ENCODE peak calls at places on chromosomes 7 and 10, in four cellular contexts. S, C, W and J are unnamed samples.

GRCh38 chr7:55200441-55200840 is 164.7 kb upstream of the LANCL2 start:
- DNase-seq in S (no peak), C (no peak), W (no peak), J (no peak)

GRCh38 chr10:100894033-100894432 is 18.7 kb upstream of the SLF2 start:
- DNase-seq in S (no peak), C (no peak), W (no peak), J (no peak)

GRCh38 chr7:105906690-105907089 is 30.3 kb upstream of the ATXN7L1 start:
- DNase-seq in S (no peak), C (no peak), W (no peak), J (no peak)

GRCh38 chr7:100407285-100408180 is 21.0 kb downstream of the ZCWPW1 start:
- DNase-seq in S (peak), C (peak), W (peak), J (peak)

GRCh38 chr7:23530355-23530754 is 1.4 kb downstream of the TRA2A start:
- DNase-seq in S (no peak), C (peak), W (no peak), J (peak)

GRCh38 chr7:140672382-140673062 is at the start of gene ADCK2:
- DNase-seq in S (peak), C (no peak), W (no peak), J (peak)

GRCh38 chr7:2522780-2523433 is 3.3 kb downstream of the LFNG start:
- DNase-seq in S (no peak), C (peak), W (no peak), J (peak)

GRCh38 chr7:132584796-132585494 is 8.7 kb upstream of the PLXNA4 start:
- DNase-seq in S (no peak), C (no peak), W (no peak), J (no peak)

GRCh38 chr10:32263300-32263699 is 83.7 kb downstream of the EPC1 start:
- DNase-seq in S (no peak), C (no peak), W (no peak), J (no peak)

GRCh38 chr10:43808136-43808535 is 159.5 kb upstream of the ZNF32 start:
- DNase-seq in S (no peak), C (no peak), W (peak), J (no peak)

GRCh38 chr10:7534480-7534852 is 123.6 kb upstream of the SFMBT2 start:
- DNase-seq in S (no peak), C (no peak), W (no peak), J (no peak)

GRCh38 chr10:101085846-101086245 is 24.1 kb downstream of the KAZALD1 start:
- DNase-seq in S (no peak), C (no peak), W (no peak), J (no peak)

GRCh38 chr7:143279186-143280098 is 5.3 kb upstream of the TMEM139 start:
- DNase-seq in S (no peak), C (peak), W (no peak), J (peak)

GRCh38 chr7:50491209-50491608 is 41.1 kb upstream of the FIGNL1 start:
- DNase-seq in S (no peak), C (no peak), W (no peak), J (no peak)

GRCh38 chr10:5584895-5585516 is 60.2 kb downstream of the CALML3 start:
- DNase-seq in S (no peak), C (peak), W (peak), J (peak)

DNA sequence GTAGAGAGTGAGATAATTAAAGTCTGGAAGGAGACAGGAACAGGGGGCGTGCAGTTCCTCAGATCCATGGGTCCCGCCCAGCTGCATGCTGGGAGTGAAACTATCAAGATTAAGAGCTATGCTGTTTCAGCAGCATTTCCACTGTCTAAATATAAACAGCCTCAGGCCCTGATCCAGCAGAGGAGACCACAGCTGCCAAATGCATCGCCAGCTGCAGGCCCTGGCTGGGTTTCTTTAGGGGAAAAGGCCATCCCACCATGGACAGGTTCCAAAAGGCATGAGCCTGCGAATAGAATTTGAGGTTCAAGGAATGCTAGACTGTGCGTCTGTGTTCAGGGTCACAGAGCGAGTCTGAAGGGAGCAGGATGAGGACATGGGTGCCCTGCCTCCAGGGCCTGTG is 411.4 kb downstream of the PAXIP1 start:
- DNase-seq in S (no peak), C (no peak), W (no peak), J (no peak)
- TF ChIP-seq CEBPB in S (no peak), C (no peak), W (no peak), J (no peak)

GRCh38 chr7:43808410-43808809 is 49.9 kb downstream of the BLVRA start:
- DNase-seq in S (no peak), C (no peak), W (no peak), J (no peak)
- TF ChIP-seq ESRRA in S (no peak), C (no peak), W (no peak), J (no peak)

GRCh38 chr10:59225211-59225610 is 48.8 kb downstream of the PHYHIPL start:
- DNase-seq in S (no peak), C (no peak), W (no peak), J (no peak)

GRCh38 chr10:59229451-59229850 is 53.0 kb downstream of the PHYHIPL start:
- DNase-seq in S (no peak), C (no peak), W (no peak), J (no peak)

GRCh38 chr10:59222788-59223187 is 46.3 kb downstream of the PHYHIPL start:
- DNase-seq in S (no peak), C (peak), W (no peak), J (no peak)

DNA sequence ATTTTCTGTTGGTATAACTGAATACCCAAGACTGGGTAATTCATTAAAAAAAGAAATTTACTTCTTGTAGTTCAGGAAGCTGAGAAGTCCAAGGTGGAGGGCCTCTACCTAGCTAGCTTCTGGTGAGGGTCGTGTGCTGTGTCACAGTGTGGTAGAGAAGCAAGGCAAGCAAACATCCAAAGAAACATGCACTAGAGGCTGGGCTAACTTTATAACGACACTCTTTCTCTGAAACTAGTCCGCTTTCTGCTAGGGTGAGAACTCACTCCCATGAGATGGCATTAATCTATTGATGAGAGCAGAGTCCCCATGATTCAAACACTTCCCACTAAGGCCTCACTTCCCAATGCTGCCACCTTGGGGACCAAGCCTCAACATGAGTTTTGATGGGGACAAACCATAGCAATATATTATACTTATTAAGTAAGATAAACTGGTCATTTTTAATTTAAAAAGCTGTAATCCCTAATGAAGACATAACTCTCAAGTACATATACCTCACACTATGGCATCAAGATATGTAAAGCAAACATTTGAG is 50.8 kb downstream of the PHYHIPL start:
- DNase-seq in S (no peak), C (no peak), W (no peak), J (no peak)
- TF ChIP-seq CEBPB in S (no peak), C (no peak), W (no peak), J (no peak)

GRCh38 chr10:36018996-36019395 is 376.9 kb upstream of the FZD8 start:
- DNase-seq in S (no peak), C (no peak), W (no peak), J (no peak)

GRCh38 chr10:36019749-36020148 is 377.7 kb upstream of the FZD8 start:
- DNase-seq in S (no peak), C (no peak), W (no peak), J (no peak)

GRCh38 chr10:36021096-36021495 is 379.0 kb upstream of the FZD8 start:
- DNase-seq in S (no peak), C (no peak), W (no peak), J (no peak)

GRCh38 chr10:36017141-36017540 is 375.0 kb upstream of the FZD8 start:
- DNase-seq in S (no peak), C (no peak), W (no peak), J (no peak)
- TF ChIP-seq ESRRA in S (no peak), C (no peak), W (no peak), J (no peak)

GRCh38 chr7:98171449-98171848 is 39.8 kb upstream of the BHLHA15 start:
- DNase-seq in S (no peak), C (no peak), W (no peak), J (no peak)

GRCh38 chr7:98177553-98177952 is 33.7 kb upstream of the BHLHA15 start:
- DNase-seq in S (no peak), C (no peak), W (no peak), J (no peak)

GRCh38 chr7:98170944-98171343 is 40.3 kb upstream of the BHLHA15 start:
- DNase-seq in S (no peak), C (no peak), W (no peak), J (no peak)

GRCh38 chr7:98175260-98175604 is 36.0 kb upstream of the BHLHA15 start:
- DNase-seq in S (peak), C (no peak), W (no peak), J (no peak)

DNA sequence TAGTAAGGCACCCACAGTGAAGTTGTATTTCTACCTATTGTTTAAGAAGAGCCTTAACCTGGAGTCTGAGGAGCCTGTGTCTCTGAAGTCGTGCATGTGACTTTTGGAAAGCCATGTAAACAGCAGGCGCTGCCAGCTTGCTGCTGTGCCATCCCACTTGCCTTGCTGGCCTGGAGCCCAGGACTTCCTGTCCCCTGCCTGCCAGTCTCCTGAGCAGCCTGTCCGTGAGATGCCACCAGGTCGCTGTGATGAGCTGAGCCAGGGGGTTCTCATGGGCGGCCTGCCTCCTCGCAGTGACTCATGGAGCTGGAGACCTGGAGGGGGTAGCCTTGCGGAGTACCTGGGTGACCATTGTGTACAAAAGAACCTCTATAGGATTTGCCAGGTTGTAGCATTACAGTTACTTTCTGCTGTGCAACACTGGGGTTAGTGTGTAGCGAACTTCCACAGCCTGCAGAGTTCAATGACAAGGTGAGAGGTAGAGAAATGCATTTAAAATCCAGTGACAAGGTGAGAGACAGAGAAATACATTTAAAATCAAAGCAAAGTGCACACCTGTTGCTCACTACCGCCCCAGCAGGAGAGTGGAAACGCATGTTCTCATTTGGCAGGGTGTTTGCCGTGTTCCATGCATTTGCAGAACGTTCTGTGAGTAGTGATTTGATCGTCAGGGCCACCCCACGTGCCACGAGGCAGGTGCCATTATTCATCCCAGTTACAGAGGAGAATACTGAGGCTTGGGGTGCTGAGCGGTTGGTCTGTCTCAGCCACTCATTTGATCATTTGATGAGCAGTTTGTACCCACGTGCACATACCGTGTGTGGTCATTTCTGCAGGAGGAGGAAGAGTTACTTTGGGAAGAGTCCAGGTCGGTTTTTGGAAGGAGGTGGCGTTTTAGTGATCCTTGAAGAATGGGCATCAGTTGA is 36.6 kb upstream of the BHLHA15 start:
- DNase-seq in S (no peak), C (no peak), W (no peak), J (no peak)
- TF ChIP-seq CEBPB in S (no peak), C (no peak), W (no peak), J (no peak)

GRCh38 chr7:88226886-88227516 is 7.2 kb upstream of the SRI start:
- DNase-seq in S (no peak), C (peak), W (no peak), J (peak)
- TF ChIP-seq ESRRA in S (no peak), C (no peak), W (no peak), J (no peak)

GRCh38 chr10:36094091-36094490 is 452.0 kb upstream of the FZD8 start:
- DNase-seq in S (no peak), C (no peak), W (no peak), J (no peak)

GRCh38 chr10:36097696-36098095 is 455.6 kb upstream of the FZD8 start:
- DNase-seq in S (no peak), C (no peak), W (no peak), J (no peak)

DNA sequence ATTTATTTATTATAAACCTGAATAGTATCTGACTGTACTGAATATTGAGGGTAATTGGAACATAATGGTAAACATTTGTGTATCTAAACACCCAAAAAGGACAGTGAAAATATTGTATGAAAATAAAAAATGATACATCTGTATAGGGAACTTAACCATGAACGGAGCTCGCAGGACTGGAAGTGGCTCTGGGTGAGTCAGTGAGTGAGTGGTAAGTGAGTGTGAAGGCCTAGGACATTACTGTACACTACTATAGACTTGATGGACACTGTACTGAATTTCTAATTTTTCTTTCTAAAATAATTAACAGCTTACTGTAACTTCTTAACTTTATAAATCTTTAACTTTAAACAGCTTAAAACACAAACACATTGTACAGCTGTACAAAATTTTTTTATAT is 454.5 kb upstream of the FZD8 start:
- DNase-seq in S (no peak), C (no peak), W (no peak), J (no peak)
- TF ChIP-seq CEBPB in S (no peak), C (no peak), W (no peak), J (no peak)

GRCh38 chr7:95527776-95528250 is 42.1 kb downstream of the ASB4 start:
- DNase-seq in S (no peak), C (no peak), W (no peak), J (no peak)
- TF ChIP-seq ESRRA in S (no peak), C (no peak), W (no peak), J (no peak)